ENCODE peak calls at places on chromosomes 7 and 10, in ten cellular contexts. X, Z, P, J, U, C, M, W, E and G are unnamed samples.

GRCh38 chr10:97034301-97034700 is 151.5 kb downstream of the SLIT1 start:
- DNase-seq in X (no peak), Z (no peak), P (no peak), J (peak), U (no peak), C (no peak), M (no peak), W (no peak), E (no peak), G (no peak)

GRCh38 chr7:55794527-55794926 is 68.0 kb downstream of the SEPTIN14 start:
- DNase-seq in X (no peak), Z (no peak), P (no peak), J (no peak), U (no peak), C (no peak), M (no peak), W (no peak), E (no peak), G (no peak)

GRCh38 chr10:74244097-74244685 is 93.2 kb downstream of the ADK start:
- DNase-seq in X (peak), Z (no peak), P (no peak), J (no peak), U (no peak), C (no peak), M (no peak), W (no peak), E (no peak), G (no peak)

GRCh38 chr10:77042706-77043105 is 594.9 kb downstream of the KCNMA1 start:
- DNase-seq in X (no peak), Z (no peak), P (no peak), J (no peak), U (no peak), C (no peak), M (no peak), W (no peak), E (no peak), G (no peak)

GRCh38 chr7:112129655-112130323 is 76.4 kb downstream of the DOCK4 start:
- DNase-seq in X (peak), Z (no peak), P (peak), J (no peak), U (no peak), C (no peak), M (no peak), W (no peak), E (no peak), G (peak)

GRCh38 chr7:92489634-92490033 is 11.9 kb upstream of the ERVW-1 start:
- DNase-seq in X (peak), Z (no peak), P (peak), J (no peak), U (no peak), C (no peak), M (no peak), W (no peak), E (no peak), G (no peak)

GRCh38 chr7:47465191-47465590 is 116.7 kb downstream of the TNS3 start:
- DNase-seq in X (no peak), Z (peak), P (peak), J (no peak), U (no peak), C (no peak), M (no peak), W (no peak), E (no peak), G (no peak)

GRCh38 chr7:116097365-116098009 is 66.9 kb upstream of the TFEC start:
- DNase-seq in X (no peak), Z (no peak), P (no peak), J (no peak), U (no peak), C (no peak), M (peak), W (no peak), E (no peak), G (no peak)

GRCh38 chr10:75042292-75042974 is 69.0 kb upstream of the SAMD8 start:
- DNase-seq in X (no peak), Z (no peak), P (peak), J (peak), U (no peak), C (no peak), M (no peak), W (no peak), E (no peak), G (no peak)

GRCh38 chr7:30754315-30754877 is 2.5 kb downstream of the INMT start:
- DNase-seq in X (no peak), Z (no peak), P (no peak), J (no peak), U (no peak), C (no peak), M (no peak), W (no peak), E (no peak), G (no peak)

GRCh38 chr7:112370436-112370835 is 79.8 kb upstream of the IFRD1 start:
- DNase-seq in X (peak), Z (no peak), P (no peak), J (no peak), U (no peak), C (no peak), M (no peak), W (no peak), E (peak), G (peak)

GRCh38 chr10:118958984-118959916 is 70.3 kb upstream of the NANOS1 start:
- DNase-seq in X (peak), Z (peak), P (peak), J (peak), U (no peak), C (no peak), M (peak), W (peak), E (peak), G (peak)

GRCh38 chr7:128265906-128266300 is 24.8 kb downstream of the LEP start:
- DNase-seq in X (no peak), Z (no peak), P (no peak), J (no peak), U (no peak), C (no peak), M (no peak), W (no peak), E (no peak), G (no peak)

GRCh38 chr10:8260645-8261044 is 206.2 kb downstream of the GATA3 start:
- DNase-seq in X (no peak), Z (no peak), P (no peak), J (no peak), U (no peak), C (no peak), M (no peak), W (no peak), E (no peak), G (no peak)

GRCh38 chr7:74306737-74307469 is 17.7 kb downstream of the CLIP2 start:
- DNase-seq in X (peak), Z (peak), P (no peak), J (peak), U (peak), C (no peak), M (no peak), W (no peak), E (peak), G (peak)

GRCh38 chr10:91185239-91185875 is 35.1 kb upstream of the PCGF5 start:
- DNase-seq in X (no peak), Z (no peak), P (no peak), J (no peak), U (no peak), C (no peak), M (peak), W (no peak), E (no peak), G (peak)

GRCh38 chr7:123439186-123439585 is 95.2 kb downstream of the IQUB start:
- DNase-seq in X (no peak), Z (no peak), P (no peak), J (no peak), U (no peak), C (no peak), M (no peak), W (no peak), E (no peak), G (no peak)

GRCh38 chr7:113379746-113380145 is 261.4 kb upstream of the SMIM30 start:
- DNase-seq in X (no peak), Z (no peak), P (no peak), J (no peak), U (no peak), C (no peak), M (no peak), W (no peak), E (no peak), G (no peak)

GRCh38 chr10:5585517-5586222 is 60.9 kb downstream of the CALML3 start:
- DNase-seq in X (no peak), Z (no peak), P (no peak), J (peak), U (no peak), C (no peak), M (no peak), W (no peak), E (no peak), G (peak)

GRCh38 chr10:114483575-114483974 is 79.3 kb upstream of the AFAP1L2 start:
- DNase-seq in X (no peak), Z (peak), P (no peak), J (no peak), U (no peak), C (no peak), M (no peak), W (no peak), E (no peak), G (peak)

GRCh38 chr7:101954494-101954893 is 137.1 kb downstream of the CUX1 start:
- DNase-seq in X (no peak), Z (no peak), P (no peak), J (no peak), U (no peak), C (no peak), M (no peak), W (no peak), E (no peak), G (no peak)

GRCh38 chr7:41911792-41912191 is 208.9 kb upstream of the INHBA start:
- DNase-seq in X (no peak), Z (no peak), P (no peak), J (no peak), U (no peak), C (no peak), M (no peak), W (no peak), E (no peak), G (no peak)

GRCh38 chr10:117311261-117311660 is 64.0 kb downstream of the PDZD8 start:
- DNase-seq in X (no peak), Z (no peak), P (no peak), J (no peak), U (no peak), C (no peak), M (no peak), W (no peak), E (no peak), G (no peak)

GRCh38 chr10:108112218-108112617 is 947.7 kb upstream of the SORCS1 start:
- DNase-seq in X (no peak), Z (no peak), P (no peak), J (no peak), U (no peak), C (no peak), M (no peak), W (no peak), E (no peak), G (no peak)

GRCh38 chr7:49769285-49769857 is 4.1 kb upstream of the VWC2 start:
- DNase-seq in X (no peak), Z (no peak), P (no peak), J (no peak), U (no peak), C (no peak), M (no peak), W (no peak), E (no peak), G (no peak)

GRCh38 chr7:2651336-2651735 is 19.6 kb downstream of the TTYH3 start:
- DNase-seq in X (no peak), Z (peak), P (no peak), J (no peak), U (no peak), C (no peak), M (no peak), W (no peak), E (no peak), G (no peak)

GRCh38 chr10:18368681-18369080 is 228.5 kb downstream of the CACNB2 start:
- DNase-seq in X (no peak), Z (no peak), P (no peak), J (no peak), U (no peak), C (no peak), M (no peak), W (no peak), E (no peak), G (no peak)

GRCh38 chr7:132508724-132509348 is 67.4 kb downstream of the PLXNA4 start:
- DNase-seq in X (no peak), Z (peak), P (no peak), J (no peak), U (no peak), C (no peak), M (no peak), W (no peak), E (no peak), G (no peak)

GRCh38 chr7:149423441-149423970 is 37.4 kb downstream of the ZNF777 start:
- DNase-seq in X (no peak), Z (no peak), P (no peak), J (no peak), U (no peak), C (peak), M (no peak), W (no peak), E (no peak), G (peak)

GRCh38 chr10:73887038-73888015 is 13.0 kb upstream of the CAMK2G start:
- DNase-seq in X (peak), Z (peak), P (peak), J (peak), U (peak), C (peak), M (peak), W (peak), E (peak), G (peak)

GRCh38 chr7:138008588-138009349 is 6.9 kb upstream of the CREB3L2 start:
- DNase-seq in X (no peak), Z (no peak), P (no peak), J (no peak), U (no peak), C (no peak), M (peak), W (no peak), E (peak), G (peak)

GRCh38 chr7:154844499-154844898 is 158.4 kb downstream of the PAXIP1 start:
- DNase-seq in X (no peak), Z (no peak), P (no peak), J (no peak), U (no peak), C (no peak), M (no peak), W (no peak), E (no peak), G (no peak)

GRCh38 chr7:33485746-33486491 is 356.6 kb downstream of the BBS9 start:
- DNase-seq in X (no peak), Z (no peak), P (no peak), J (no peak), U (no peak), C (no peak), M (no peak), W (no peak), E (no peak), G (no peak)

GRCh38 chr10:24891823-24892222 is 60.6 kb downstream of the PRTFDC1 start:
- DNase-seq in X (no peak), Z (no peak), P (no peak), J (no peak), U (no peak), C (no peak), M (no peak), W (no peak), E (no peak), G (no peak)

DNA sequence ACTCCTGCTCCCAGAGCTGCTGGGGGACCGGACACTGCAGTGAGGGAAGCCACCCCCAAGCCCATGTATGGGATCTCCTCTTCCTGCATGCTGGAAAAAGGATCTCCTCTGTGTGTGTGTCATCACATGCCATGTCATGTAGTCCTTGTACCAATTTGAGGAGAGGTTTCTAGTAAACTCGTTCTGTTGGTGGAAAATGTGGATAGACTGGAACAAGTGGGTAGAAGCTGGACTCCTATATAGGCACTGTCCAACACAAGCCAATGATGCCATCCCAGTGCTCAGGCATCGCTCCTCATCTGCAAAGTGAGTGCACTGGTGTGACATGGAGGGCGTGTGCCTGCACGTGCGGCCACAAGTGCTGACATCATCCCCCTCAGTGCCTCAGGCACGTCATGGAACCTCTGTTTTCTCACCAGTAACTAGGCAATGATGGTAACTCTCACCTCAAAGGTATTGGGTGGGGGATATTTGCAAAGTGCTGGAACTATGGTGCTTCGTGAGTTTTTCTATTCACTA is 19.3 kb downstream of the MYO1G start:
- DNase-seq in X (no peak), Z (no peak), P (no peak), J (no peak), U (no peak), C (no peak), M (no peak), W (no peak), E (no peak), G (no peak)
- TF ChIP-seq POLR2A in X (no peak), Z (no peak), P (no peak), J (no peak), U (no peak), C (no peak), M (no peak), W (no peak), E (no peak), G (no peak)

GRCh38 chr10:95277201-95277570 is 13.6 kb downstream of the PDLIM1 start:
- DNase-seq in X (no peak), Z (no peak), P (no peak), J (no peak), U (no peak), C (peak), M (no peak), W (no peak), E (no peak), G (no peak)

GRCh38 chr10:95277614-95278013 is 13.2 kb downstream of the PDLIM1 start:
- DNase-seq in X (no peak), Z (no peak), P (no peak), J (no peak), U (no peak), C (peak), M (no peak), W (no peak), E (no peak), G (no peak)

GRCh38 chr10:95279042-95279820 is 11.6 kb downstream of the PDLIM1 start:
- DNase-seq in X (no peak), Z (no peak), P (no peak), J (no peak), U (no peak), C (no peak), M (peak), W (no peak), E (no peak), G (no peak)

GRCh38 chr10:95276367-95277200 is 14.2 kb downstream of the PDLIM1 start:
- DNase-seq in X (no peak), Z (no peak), P (no peak), J (no peak), U (no peak), C (peak), M (no peak), W (no peak), E (peak), G (no peak)

GRCh38 chr10:95278061-95278988 is 12.5 kb downstream of the PDLIM1 start:
- DNase-seq in X (no peak), Z (no peak), P (peak), J (peak), U (no peak), C (peak), M (no peak), W (no peak), E (no peak), G (no peak)
- H3K27ac ChIP-seq in X (no peak), Z (peak), P (peak), J (peak), U (no peak), C (peak), M (peak), W (no peak), E (peak), G (peak)

GRCh38 chr10:100888957-100889356 is 23.8 kb upstream of the SLF2 start:
- DNase-seq in X (no peak), Z (no peak), P (no peak), J (no peak), U (no peak), C (no peak), M (no peak), W (no peak), E (no peak), G (no peak)
- TF ChIP-seq CTCF in X (no peak), Z (no peak), P (no peak), J (no peak), U (no peak), C (no peak), M (no peak), W (no peak), E (no peak), G (no peak)

DNA sequence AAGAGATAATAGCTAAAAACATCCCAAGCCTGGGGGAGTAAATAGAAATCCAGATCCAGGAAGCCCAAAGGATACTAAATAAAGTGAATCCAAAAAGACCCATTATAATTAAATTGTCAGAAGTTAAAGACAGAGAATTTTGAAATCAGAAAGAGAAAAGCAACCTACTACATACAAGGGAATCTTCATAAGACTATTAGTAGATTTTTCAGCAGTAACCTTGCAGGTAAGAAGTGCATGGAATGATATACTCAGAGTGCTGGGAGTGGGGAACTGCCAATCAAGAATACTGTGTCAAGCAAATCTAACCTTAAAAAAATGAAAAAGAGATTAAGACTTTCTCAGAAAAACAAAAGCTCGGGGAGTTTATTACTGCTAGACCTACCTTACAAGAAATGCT is 13.2 kb upstream of the GIMAP1 start:
- DNase-seq in X (no peak), Z (no peak), P (no peak), J (no peak), U (no peak), C (no peak), M (no peak), W (no peak), E (no peak), G (no peak)
- TF ChIP-seq POLR2A in X (no peak), Z (no peak), P (no peak), J (no peak), U (no peak), C (no peak), M (no peak), W (no peak), E (no peak), G (no peak)

GRCh38 chr10:11525503-11525902 is 85.9 kb downstream of the USP6NL start:
- DNase-seq in X (no peak), Z (peak), P (peak), J (peak), U (peak), C (no peak), M (no peak), W (peak), E (peak), G (peak)
- H3K27ac ChIP-seq in X (no peak), Z (peak), P (no peak), J (no peak), U (no peak), C (peak), M (no peak), W (peak), E (peak), G (no peak)